ENCODE peak calls at places on chromosomes 2 and 18, in seven cellular contexts. X is CD8-positive, alpha-beta T cell; C is substantia nigra; E is NCI-H1092 treated with DMSO at 0.1 percent for 48 hours; Q is non-pigmented ciliary epithelial cell; M is activated T-cell treated with anti-CD3 and anti-CD28 coated beads, Interleukin-2, amount 50 U/mL, for 1 hour; S is CD8-positive, alpha-beta memory T cell. G is an unnamed sample.

GRCh38 chr2:113757059-113757657 is 716 bp upstream of the SLC35F5 start:
- DNase-seq in Q (no peak), S (no peak), E (peak), M (peak), C (no peak), X (no peak), G (no peak)

GRCh38 chr2:206113148-206113547 is 27.2 kb upstream of the INO80D start:
- DNase-seq in X (no peak), M (no peak), Q (no peak), E (no peak), C (no peak), S (no peak), G (no peak)

GRCh38 chr2:218255441-218255840 is 5.4 kb upstream of the GPBAR1 start:
- DNase-seq in M (no peak), E (no peak), Q (peak), S (no peak), C (no peak), X (no peak), G (no peak)

GRCh38 chr2:101440127-101440738 is 34.7 kb downstream of the RFX8 start:
- DNase-seq in Q (no peak), C (no peak), E (no peak), M (no peak), X (no peak), S (no peak), G (no peak)

GRCh38 chr2:141399270-141399669 is 731.5 kb downstream of the LRP1B start:
- DNase-seq in E (no peak), M (no peak), Q (no peak), X (no peak), S (no peak), C (no peak), G (no peak)

GRCh38 chr2:239245872-239246701 is 154.7 kb downstream of the HDAC4 start:
- DNase-seq in M (no peak), S (no peak), C (no peak), X (no peak), Q (no peak), E (peak), G (no peak)

GRCh38 chr18:53864758-53865157 is 359.7 kb downstream of the MBD2 start:
- DNase-seq in Q (no peak), E (peak), C (no peak), S (no peak), M (no peak), X (no peak), G (no peak)

GRCh38 chr18:74115046-74115445 is 32.6 kb downstream of the FBXO15 start:
- DNase-seq in M (no peak), E (no peak), S (no peak), C (no peak), X (no peak), Q (peak), G (peak)

GRCh38 chr18:65257157-65257556 is 493.7 kb upstream of the CDH7 start:
- DNase-seq in Q (no peak), M (no peak), E (no peak), X (no peak), S (no peak), C (no peak), G (no peak)

GRCh38 chr2:224363281-224363680 is 38.6 kb downstream of the FAM124B start:
- DNase-seq in E (no peak), M (no peak), S (no peak), C (no peak), X (no peak), Q (no peak), G (no peak)

GRCh38 chr2:2328847-2329246 is 2.2 kb downstream of the MYT1L start:
- DNase-seq in M (no peak), E (peak), X (no peak), C (no peak), Q (no peak), S (no peak), G (no peak)

GRCh38 chr18:25113081-25113480 is 238.9 kb downstream of the ZNF521 start:
- DNase-seq in S (no peak), M (no peak), E (no peak), C (no peak), Q (no peak), X (no peak), G (no peak)

GRCh38 chr2:99488999-99489757 is 639 bp downstream of the REV1 start:
- DNase-seq in S (peak), C (peak), X (peak), Q (no peak), E (peak), M (peak), G (no peak)

GRCh38 chr2:239723486-239724193 is 301.5 kb downstream of the NDUFA10 start:
- DNase-seq in C (no peak), S (no peak), Q (no peak), M (no peak), E (no peak), X (no peak), G (no peak)

GRCh38 chr18:72700961-72701710 is 157.0 kb upstream of the CBLN2 start:
- DNase-seq in X (no peak), C (no peak), M (no peak), S (no peak), E (peak), Q (peak), G (no peak)

GRCh38 chr2:62038980-62039771 is 133.7 kb downstream of the COMMD1 start:
- DNase-seq in Q (peak), S (no peak), C (no peak), M (no peak), X (no peak), E (no peak), G (no peak)

GRCh38 chr2:201955702-201956141 is 77.9 kb upstream of the FZD7 start:
- DNase-seq in C (no peak), X (no peak), M (no peak), S (no peak), E (no peak), Q (no peak), G (no peak)

GRCh38 chr2:231425811-231426703 is 30.5 kb downstream of the B3GNT7 start:
- DNase-seq in S (peak), Q (no peak), X (peak), E (no peak), M (peak), C (no peak), G (no peak)

GRCh38 chr2:238466242-238466598 is 39.5 kb downstream of the ASB1 start:
- DNase-seq in X (no peak), C (no peak), E (no peak), Q (no peak), M (no peak), S (no peak), G (no peak)

GRCh38 chr18:59919026-59919425 is 19.2 kb downstream of the PMAIP1 start:
- DNase-seq in M (no peak), C (no peak), S (no peak), X (no peak), Q (no peak), E (no peak), G (no peak)

GRCh38 chr2:121489284-121489683 is 41.4 kb upstream of the RNU4ATAC start:
- DNase-seq in E (peak), Q (no peak), X (no peak), C (no peak), M (no peak), S (no peak), G (no peak)

GRCh38 chr2:105615352-105615751 is 129.4 kb upstream of the NCK2 start:
- DNase-seq in X (no peak), M (no peak), C (no peak), S (no peak), E (no peak), Q (no peak), G (no peak)

GRCh38 chr2:161952722-161953322 is 121.2 kb downstream of the DPP4 start:
- DNase-seq in S (no peak), Q (no peak), C (no peak), M (no peak), X (no peak), E (no peak), G (no peak)

GRCh38 chr2:158841839-158842238 is 46.7 kb downstream of the DAPL1 start:
- DNase-seq in E (no peak), Q (no peak), C (no peak), S (no peak), M (no peak), X (no peak), G (peak)

GRCh38 chr2:11412449-11412810 is 53.5 kb downstream of the E2F6 start:
- DNase-seq in M (no peak), C (no peak), Q (no peak), X (no peak), E (no peak), S (no peak), G (no peak)

GRCh38 chr2:164792316-164793127 is 49.1 kb downstream of the COBLL1 start:
- DNase-seq in X (no peak), Q (no peak), M (no peak), E (no peak), S (no peak), C (no peak), G (no peak)

GRCh38 chr18:376307-376706 is 108.5 kb upstream of the THOC1 start:
- DNase-seq in X (no peak), C (no peak), S (no peak), Q (no peak), M (no peak), E (no peak), G (no peak)